ENCODE peak calls at places on chromosomes 16 and 17, in nine cellular contexts. One of them, this sample, is unnamed.

GRCh38 chr16:67030221-67030962 is 1.4 kb downstream of the CBFB start:
- DNase-seq in left ventricle myocardium inferior: no peak
- DNase-seq in brain microvascular endothelial cell: no peak
- DNase-seq in GM23248: no peak
- DNase-seq in keratinocyte: no peak
- DNase-seq in cardiac muscle cell: no peak
- DNase-seq in testis: peak; percentile 12
- DNase-seq in RWPE1: no peak
- DNase-seq in CD4-positive, alpha-beta T cell: no peak
- DNase-seq in this sample: no peak

GRCh38 chr17:49850772-49851386 is 3.0 kb upstream of the TAC4 start:
- DNase-seq in GM23248: peak; percentile 65
- DNase-seq in CD4-positive, alpha-beta T cell: no peak
- DNase-seq in brain microvascular endothelial cell: no peak
- DNase-seq in left ventricle myocardium inferior: no peak
- DNase-seq in RWPE1: no peak
- DNase-seq in cardiac muscle cell: peak; percentile 22
- DNase-seq in testis: no peak
- DNase-seq in keratinocyte: no peak
- DNase-seq in this sample: peak; percentile 4

GRCh38 chr17:67139784-67140665 is 95.7 kb downstream of the CACNG1 start:
- DNase-seq in testis: peak; percentile 36
- DNase-seq in RWPE1: peak; percentile 42
- DNase-seq in keratinocyte: no peak
- DNase-seq in GM23248: peak; percentile 52
- DNase-seq in brain microvascular endothelial cell: no peak
- DNase-seq in CD4-positive, alpha-beta T cell: no peak
- DNase-seq in cardiac muscle cell: peak; percentile 64
- DNase-seq in left ventricle myocardium inferior: no peak
- DNase-seq in this sample: no peak

GRCh38 chr16:22786284-22786683 is 27.7 kb upstream of the HS3ST2 start:
- DNase-seq in left ventricle myocardium inferior: no peak
- DNase-seq in CD4-positive, alpha-beta T cell: no peak
- DNase-seq in keratinocyte: no peak
- DNase-seq in brain microvascular endothelial cell: no peak
- DNase-seq in testis: no peak
- DNase-seq in GM23248: no peak
- DNase-seq in cardiac muscle cell: no peak
- DNase-seq in RWPE1: no peak
- DNase-seq in this sample: no peak

GRCh38 chr16:7914738-7915137 is 582.1 kb downstream of the RBFOX1 start:
- DNase-seq in GM23248: no peak
- DNase-seq in left ventricle myocardium inferior: no peak
- DNase-seq in cardiac muscle cell: no peak
- DNase-seq in keratinocyte: no peak
- DNase-seq in CD4-positive, alpha-beta T cell: no peak
- DNase-seq in brain microvascular endothelial cell: no peak
- DNase-seq in RWPE1: no peak
- DNase-seq in testis: no peak
- DNase-seq in this sample: no peak

GRCh38 chr16:48276102-48276501 is 28.8 kb upstream of the ABCC11 start:
- DNase-seq in GM23248: no peak
- DNase-seq in keratinocyte: no peak
- DNase-seq in left ventricle myocardium inferior: no peak
- DNase-seq in testis: no peak
- DNase-seq in RWPE1: no peak
- DNase-seq in brain microvascular endothelial cell: no peak
- DNase-seq in CD4-positive, alpha-beta T cell: no peak
- DNase-seq in cardiac muscle cell: no peak
- DNase-seq in this sample: no peak

GRCh38 chr17:34218757-34219156 is 36.3 kb upstream of the CCL2 start:
- DNase-seq in cardiac muscle cell: no peak
- DNase-seq in GM23248: no peak
- DNase-seq in brain microvascular endothelial cell: no peak
- DNase-seq in RWPE1: no peak
- DNase-seq in CD4-positive, alpha-beta T cell: no peak
- DNase-seq in testis: no peak
- DNase-seq in keratinocyte: no peak
- DNase-seq in left ventricle myocardium inferior: no peak
- DNase-seq in this sample: no peak

GRCh38 chr17:60493847-60494321 is 32.2 kb downstream of the APPBP2 start:
- DNase-seq in keratinocyte: no peak
- DNase-seq in CD4-positive, alpha-beta T cell: no peak
- DNase-seq in left ventricle myocardium inferior: no peak
- DNase-seq in testis: no peak
- DNase-seq in brain microvascular endothelial cell: peak; percentile 6
- DNase-seq in GM23248: peak; percentile 60
- DNase-seq in cardiac muscle cell: no peak
- DNase-seq in RWPE1: no peak
- DNase-seq in this sample: no peak

GRCh38 chr16:60771138-60771537 is 1265.1 kb downstream of the CDH8 start:
- DNase-seq in testis: no peak
- DNase-seq in RWPE1: no peak
- DNase-seq in CD4-positive, alpha-beta T cell: no peak
- DNase-seq in GM23248: no peak
- DNase-seq in left ventricle myocardium inferior: no peak
- DNase-seq in cardiac muscle cell: no peak
- DNase-seq in keratinocyte: no peak
- DNase-seq in brain microvascular endothelial cell: no peak
- DNase-seq in this sample: no peak

GRCh38 chr16:51982715-51983680 is 563.9 kb downstream of the TOX3 start:
- DNase-seq in brain microvascular endothelial cell: peak; percentile 51
- DNase-seq in cardiac muscle cell: peak; percentile 79
- DNase-seq in keratinocyte: peak; percentile 17
- DNase-seq in RWPE1: peak; percentile 38
- DNase-seq in left ventricle myocardium inferior: no peak
- DNase-seq in CD4-positive, alpha-beta T cell: no peak
- DNase-seq in GM23248: peak; percentile 73
- DNase-seq in testis: peak; percentile 58
- DNase-seq in this sample: no peak

GRCh38 chr17:74339537-74340195 is 13.6 kb downstream of the KIF19 start:
- DNase-seq in GM23248: no peak
- DNase-seq in CD4-positive, alpha-beta T cell: no peak
- DNase-seq in cardiac muscle cell: no peak
- DNase-seq in RWPE1: no peak
- DNase-seq in keratinocyte: no peak
- DNase-seq in brain microvascular endothelial cell: no peak
- DNase-seq in testis: no peak
- DNase-seq in left ventricle myocardium inferior: no peak
- DNase-seq in this sample: no peak

GRCh38 chr17:74432484-74433391 is 850 bp downstream of the GPRC5C start:
- DNase-seq in GM23248: no peak
- DNase-seq in cardiac muscle cell: no peak
- DNase-seq in CD4-positive, alpha-beta T cell: no peak
- DNase-seq in RWPE1: no peak
- DNase-seq in brain microvascular endothelial cell: no peak
- DNase-seq in left ventricle myocardium inferior: no peak
- DNase-seq in testis: no peak
- DNase-seq in keratinocyte: no peak
- DNase-seq in this sample: no peak

GRCh38 chr17:45270828-45271418 is 9.0 kb upstream of the SPATA32 start:
- DNase-seq in CD4-positive, alpha-beta T cell: peak; percentile 53
- DNase-seq in brain microvascular endothelial cell: no peak
- DNase-seq in RWPE1: no peak
- DNase-seq in keratinocyte: no peak
- DNase-seq in testis: peak; percentile 40
- DNase-seq in GM23248: peak; percentile 28
- DNase-seq in cardiac muscle cell: peak; percentile 18
- DNase-seq in left ventricle myocardium inferior: no peak
- DNase-seq in this sample: peak; percentile 62

GRCh38 chr17:49901460-49902331 is 53.8 kb upstream of the TAC4 start:
- DNase-seq in CD4-positive, alpha-beta T cell: no peak
- DNase-seq in cardiac muscle cell: no peak
- DNase-seq in keratinocyte: no peak
- DNase-seq in left ventricle myocardium inferior: no peak
- DNase-seq in GM23248: peak; percentile 40
- DNase-seq in testis: no peak
- DNase-seq in brain microvascular endothelial cell: no peak
- DNase-seq in RWPE1: peak; percentile 65
- DNase-seq in this sample: no peak

GRCh38 chr17:74558882-74559519 is 8.3 kb downstream of the CD300H start:
- DNase-seq in RWPE1: no peak
- DNase-seq in CD4-positive, alpha-beta T cell: no peak
- DNase-seq in GM23248: no peak
- DNase-seq in cardiac muscle cell: no peak
- DNase-seq in keratinocyte: no peak
- DNase-seq in left ventricle myocardium inferior: no peak
- DNase-seq in testis: no peak
- DNase-seq in brain microvascular endothelial cell: no peak
- DNase-seq in this sample: no peak

GRCh38 chr17:78991017-78991783 is 11.5 kb upstream of the LGALS3BP start:
- DNase-seq in testis: peak; percentile 50
- DNase-seq in CD4-positive, alpha-beta T cell: no peak
- DNase-seq in left ventricle myocardium inferior: peak; percentile 8
- DNase-seq in brain microvascular endothelial cell: no peak
- DNase-seq in RWPE1: no peak
- DNase-seq in GM23248: no peak
- DNase-seq in cardiac muscle cell: no peak
- DNase-seq in keratinocyte: no peak
- DNase-seq in this sample: no peak

GRCh38 chr17:48679385-48680096 is 42.8 kb downstream of the PRAC1 start:
- DNase-seq in left ventricle myocardium inferior: no peak
- DNase-seq in keratinocyte: no peak
- DNase-seq in brain microvascular endothelial cell: no peak
- DNase-seq in cardiac muscle cell: peak; percentile 3
- DNase-seq in CD4-positive, alpha-beta T cell: no peak
- DNase-seq in RWPE1: no peak
- DNase-seq in GM23248: peak; percentile 9
- DNase-seq in testis: no peak
- DNase-seq in this sample: no peak

DNA sequence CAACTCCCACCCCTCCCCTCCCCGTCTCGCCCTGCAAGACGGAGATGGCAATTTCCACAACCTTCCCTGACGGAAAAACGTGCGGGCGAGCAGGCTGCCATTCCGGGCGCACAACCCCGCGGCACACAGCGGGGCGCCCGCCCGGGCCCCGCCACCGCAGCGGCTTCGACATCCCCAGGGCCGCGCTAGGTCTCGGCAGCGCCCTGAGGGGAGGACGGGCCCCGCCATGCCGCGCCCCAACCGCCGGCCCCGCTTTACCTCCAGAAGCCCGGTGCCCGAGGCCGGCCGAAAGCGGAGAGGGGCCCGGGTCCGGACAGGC is 547 bp downstream of the CDIP1 start:
- DNase-seq in testis: no peak
- DNase-seq in brain microvascular endothelial cell: no peak
- DNase-seq in CD4-positive, alpha-beta T cell: no peak
- DNase-seq in keratinocyte: no peak
- DNase-seq in cardiac muscle cell: peak; percentile 25
- DNase-seq in RWPE1: peak; percentile 32
- DNase-seq in left ventricle myocardium inferior: no peak
- DNase-seq in GM23248: peak; percentile 55
- DNase-seq in this sample: no peak
- H3K27ac ChIP-seq in testis: peak overlapping the region; percentile 95
- H3K27ac ChIP-seq in brain microvascular endothelial cell: no peak overlapping the region
- H3K27ac ChIP-seq in CD4-positive, alpha-beta T cell: peak overlapping the region; percentile 21
- H3K27ac ChIP-seq in keratinocyte: peak overlapping the region; percentile 70
- H3K27ac ChIP-seq in cardiac muscle cell: peak overlapping the region; percentile 86
- H3K27ac ChIP-seq in RWPE1: peak overlapping the region; percentile 84
- H3K27ac ChIP-seq in left ventricle myocardium inferior: peak overlapping the region; percentile 94
- H3K27ac ChIP-seq in GM23248: no peak overlapping the region
- H3K27ac ChIP-seq in this sample: no peak overlapping the region

DNA sequence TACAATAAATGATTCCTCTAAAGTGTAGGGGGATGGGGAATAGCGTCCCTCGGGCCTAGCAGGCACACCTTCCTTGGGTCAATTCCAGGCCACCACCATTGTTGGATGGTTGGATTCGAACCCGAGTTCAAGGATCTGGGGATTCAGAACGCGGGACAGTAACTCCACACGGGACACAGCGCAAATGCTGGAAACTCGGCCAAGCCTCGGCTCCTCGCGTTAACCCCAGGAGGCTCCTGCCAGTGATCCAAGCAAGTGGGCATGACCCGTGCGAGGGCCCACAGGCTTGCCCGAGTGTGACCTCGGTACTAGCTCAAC is 589 bp downstream of the B9D1 start:
- DNase-seq in testis: no peak
- DNase-seq in CD4-positive, alpha-beta T cell: no peak
- DNase-seq in cardiac muscle cell: no peak
- DNase-seq in brain microvascular endothelial cell: no peak
- DNase-seq in left ventricle myocardium inferior: no peak
- DNase-seq in RWPE1: no peak
- DNase-seq in GM23248: no peak
- DNase-seq in keratinocyte: no peak
- DNase-seq in this sample: no peak
- H3K27ac ChIP-seq in testis: peak overlapping the region; percentile 85
- H3K27ac ChIP-seq in CD4-positive, alpha-beta T cell: no peak overlapping the region
- H3K27ac ChIP-seq in cardiac muscle cell: peak overlapping the region; percentile 58
- H3K27ac ChIP-seq in brain microvascular endothelial cell: peak overlapping the region; percentile 85
- H3K27ac ChIP-seq in left ventricle myocardium inferior: peak overlapping the region; percentile 89
- H3K27ac ChIP-seq in RWPE1: peak overlapping the region; percentile 89
- H3K27ac ChIP-seq in GM23248: peak overlapping the region; percentile 71
- H3K27ac ChIP-seq in keratinocyte: peak overlapping the region; percentile 79
- H3K27ac ChIP-seq in this sample: peak overlapping the region; percentile 73

GRCh38 chr17:40471856-40472732 is 28.8 kb downstream of the IGFBP4 start:
- DNase-seq in brain microvascular endothelial cell: no peak
- DNase-seq in left ventricle myocardium inferior: no peak
- DNase-seq in keratinocyte: peak; percentile 49
- DNase-seq in cardiac muscle cell: no peak
- DNase-seq in testis: no peak
- DNase-seq in GM23248: peak; percentile 43
- DNase-seq in RWPE1: no peak
- DNase-seq in CD4-positive, alpha-beta T cell: no peak
- DNase-seq in this sample: no peak
- H3K27ac ChIP-seq in brain microvascular endothelial cell: peak overlapping the region; percentile 91
- H3K27ac ChIP-seq in left ventricle myocardium inferior: no peak overlapping the region
- H3K27ac ChIP-seq in keratinocyte: peak overlapping the region; percentile 70
- H3K27ac ChIP-seq in cardiac muscle cell: peak overlapping the region; percentile 47
- H3K27ac ChIP-seq in testis: no peak overlapping the region
- H3K27ac ChIP-seq in GM23248: peak overlapping the region; percentile 35
- H3K27ac ChIP-seq in RWPE1: peak overlapping the region; percentile 89
- H3K27ac ChIP-seq in CD4-positive, alpha-beta T cell: no peak overlapping the region
- H3K27ac ChIP-seq in this sample: no peak overlapping the region

DNA sequence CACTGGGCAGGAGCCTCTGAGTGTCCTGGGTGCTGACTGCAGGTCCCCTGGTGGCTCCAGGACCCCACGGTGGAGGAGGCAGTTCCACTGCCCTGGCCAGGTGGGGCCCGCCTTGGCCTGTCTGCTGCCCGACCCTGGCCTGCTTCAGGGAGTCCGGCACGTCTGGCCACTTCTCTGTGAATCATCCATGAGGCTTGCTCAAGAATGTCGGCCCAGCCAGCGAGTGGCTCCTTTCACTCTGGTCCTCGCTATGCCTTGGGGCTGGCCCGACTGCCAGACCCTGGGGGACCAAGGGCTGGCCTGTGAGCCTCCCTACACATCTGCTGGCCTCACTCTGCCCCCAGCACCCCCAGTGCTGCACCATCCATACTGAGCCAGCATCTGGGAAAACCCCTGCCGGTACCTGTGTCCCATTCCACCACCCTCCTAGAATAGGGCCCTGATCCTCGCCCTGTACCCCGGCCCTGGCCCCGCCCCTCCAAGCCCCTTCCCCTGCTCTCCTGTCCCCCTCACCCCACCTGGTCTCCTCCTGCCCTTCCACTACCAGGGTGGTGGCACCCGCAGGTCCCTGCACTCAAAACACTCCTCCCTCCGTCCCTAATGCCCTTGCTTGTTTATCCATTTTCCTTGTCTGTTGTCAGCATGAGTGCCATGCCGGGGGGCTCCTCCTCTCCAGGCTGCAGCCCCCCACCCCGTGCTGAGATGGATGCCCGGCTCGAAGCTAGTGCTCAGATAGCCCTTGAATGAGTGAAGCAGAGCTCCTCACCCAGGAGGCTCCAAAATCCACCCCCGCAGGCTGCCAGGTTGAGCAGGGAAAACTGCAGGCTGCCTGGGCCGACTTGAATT is 35.5 kb downstream of the ADCY7 start:
- DNase-seq in cardiac muscle cell: peak; percentile 75
- DNase-seq in CD4-positive, alpha-beta T cell: no peak
- DNase-seq in testis: no peak
- DNase-seq in left ventricle myocardium inferior: no peak
- DNase-seq in brain microvascular endothelial cell: peak; percentile 79
- DNase-seq in RWPE1: peak; percentile 28
- DNase-seq in keratinocyte: no peak
- DNase-seq in GM23248: peak; percentile 96
- DNase-seq in this sample: peak; percentile 24
- H3K27ac ChIP-seq in cardiac muscle cell: no peak overlapping the region
- H3K27ac ChIP-seq in CD4-positive, alpha-beta T cell: no peak overlapping the region
- H3K27ac ChIP-seq in testis: no peak overlapping the region
- H3K27ac ChIP-seq in left ventricle myocardium inferior: no peak overlapping the region
- H3K27ac ChIP-seq in brain microvascular endothelial cell: peak overlapping the region; percentile 15
- H3K27ac ChIP-seq in RWPE1: peak overlapping the region; percentile 62
- H3K27ac ChIP-seq in keratinocyte: no peak overlapping the region
- H3K27ac ChIP-seq in GM23248: peak overlapping the region; percentile 97
- H3K27ac ChIP-seq in this sample: no peak overlapping the region

This sample was measured in CD8-positive, alpha-beta memory T cell.